ENCODE peak calls at places on chromosomes 1 and 21, in seven cellular contexts. D is IMR-90, N is T1000, E is neural crest cell, P is right atrium auricular region, V is D721Med, R is Caki2. X is an unnamed sample.
A peak's percentile ranks its signal among the peaks of the same experiment; 100 is the strongest.

GRCh38 chr1:24409535-24409934 is 4.0 kb downstream of the STPG1 start:
- DNase-seq in R (no peak), P (no peak), D (peak; percentile 90), N (no peak), E (no peak), V (no peak), X (peak; percentile 59)

GRCh38 chr1:87292684-87293493 is 35.8 kb upstream of the LMO4 start:
- DNase-seq in E (peak; percentile 84), P (no peak), R (peak; percentile 16), N (no peak), V (no peak), D (peak; percentile 65), X (peak; percentile 68)

GRCh38 chr1:154938604-154939399 is 2.3 kb upstream of the PMVK start:
- DNase-seq in V (no peak), P (no peak), R (no peak), D (no peak), N (no peak), E (no peak), X (no peak)

GRCh38 chr1:204624631-204625216 is 60.8 kb downstream of the LRRN2 start:
- DNase-seq in N (no peak), V (no peak), R (no peak), D (no peak), E (no peak), P (no peak), X (no peak)

GRCh38 chr1:36160949-36161485 is 5.1 kb downstream of the MAP7D1 start:
- DNase-seq in D (peak; percentile 71), N (peak; percentile 47), V (no peak), P (peak; percentile 79), E (peak; percentile 36), R (peak; percentile 64), X (peak; percentile 64)

GRCh38 chr1:205013683-205014367 is 29.2 kb upstream of the CNTN2 start:
- DNase-seq in N (no peak), P (no peak), E (no peak), V (no peak), D (no peak), R (no peak), X (no peak)

GRCh38 chr1:31799895-31800676 is 15.7 kb downstream of the SPOCD1 start:
- DNase-seq in P (no peak), E (no peak), D (no peak), V (no peak), R (no peak), N (no peak), X (no peak)

GRCh38 chr1:55640708-55641473 is 425.7 kb upstream of the USP24 start:
- DNase-seq in E (no peak), N (no peak), R (no peak), P (peak; percentile 83), V (no peak), D (no peak), X (peak; percentile 57)

GRCh38 chr1:21534674-21535378 is 25.6 kb downstream of the ALPL start:
- DNase-seq in P (no peak), D (peak; percentile 77), N (no peak), E (peak; percentile 28), R (peak; percentile 47), V (no peak), X (peak; percentile 68)

GRCh38 chr21:44013380-44014088 is 1.4 kb downstream of the TRAPPC10 start:
- DNase-seq in E (no peak), D (peak; percentile 4), V (no peak), N (no peak), P (no peak), R (no peak), X (peak; percentile 32)

GRCh38 chr1:1073743-1074587 is at the start of gene RNF223:
- DNase-seq in E (no peak), N (no peak), P (no peak), V (no peak), D (no peak), R (no peak), X (no peak)

GRCh38 chr1:151970641-151971040 is 23.0 kb downstream of the S100A10 start:
- DNase-seq in R (peak; percentile 26), D (no peak), N (no peak), P (no peak), V (no peak), E (no peak), X (peak; percentile 16)

GRCh38 chr1:7300893-7301292 is 470.2 kb upstream of the VAMP3 start:
- DNase-seq in E (no peak), R (peak; percentile 71), P (no peak), N (peak; percentile 75), D (peak; percentile 98), V (no peak), X (peak; percentile 87)

GRCh38 chr1:194338241-194338948 is 1152.0 kb upstream of the B3GALT2 start:
- DNase-seq in D (peak; percentile 18), E (no peak), P (no peak), R (no peak), N (no peak), V (no peak), X (no peak)

GRCh38 chr1:38735651-38736161 is 123.9 kb downstream of the RRAGC start:
- DNase-seq in N (no peak), D (peak; percentile 81), P (no peak), E (no peak), V (no peak), R (peak; percentile 64), X (peak; percentile 88)

GRCh38 chr1:64543831-64544230 is 73.9 kb downstream of the CACHD1 start:
- DNase-seq in P (no peak), D (no peak), R (no peak), E (no peak), N (peak; percentile 5), V (no peak), X (no peak)

GRCh38 chr1:86150553-86151055 is 6.0 kb downstream of the COL24A1 start:
- DNase-seq in P (no peak), R (no peak), N (no peak), D (peak; percentile 53), E (no peak), V (no peak), X (no peak)

GRCh38 chr1:76901158-76901767 is 34.0 kb downstream of the ST6GALNAC5 start:
- DNase-seq in R (peak; percentile 28), V (peak; percentile 17), N (peak; percentile 49), E (peak; percentile 51), P (no peak), D (peak; percentile 58), X (peak; percentile 51)

GRCh38 chr1:183674339-183674738 is 21.2 kb upstream of the APOBEC4 start:
- DNase-seq in V (no peak), D (peak; percentile 40), P (no peak), E (no peak), R (no peak), N (no peak), X (no peak)

GRCh38 chr1:227318852-227319607 is 738 bp upstream of the CDC42BPA start:
- DNase-seq in V (no peak), P (peak; percentile 64), E (peak; percentile 51), N (no peak), D (peak; percentile 56), R (no peak), X (peak; percentile 58)

GRCh38 chr1:166975361-166976129 is at the start of gene ILDR2:
- DNase-seq in D (peak; percentile 5), R (peak; percentile 33), E (peak; percentile 43), V (peak; percentile 56), N (no peak), P (peak; percentile 59), X (peak; percentile 16)

GRCh38 chr1:110307239-110307974 is 31.8 kb upstream of the RBM15 start:
- DNase-seq in V (no peak), D (no peak), N (no peak), R (no peak), E (no peak), P (no peak), X (no peak)

X was measured in fibroblast of villous mesenchyme.